ENCODE peak calls at places on chromosomes 7 and 10, in six cellular contexts. P, I, A, U, D and L are unnamed samples.

GRCh38 chr10:49610015-49610734 is at the start of gene SLC18A3:
- DNase-seq in P (no peak), I (no peak), A (no peak), U (no peak), D (no peak), L (no peak)

GRCh38 chr7:22660732-22661131 is 66.3 kb upstream of the IL6 start:
- DNase-seq in P (no peak), I (no peak), A (no peak), U (no peak), D (no peak), L (peak)

GRCh38 chr7:104052979-104053378 is 63.5 kb upstream of the RELN start:
- DNase-seq in P (no peak), I (no peak), A (no peak), U (no peak), D (no peak), L (no peak)

GRCh38 chr10:59868974-59869940 is 37.1 kb downstream of the CCDC6 start:
- DNase-seq in P (no peak), I (no peak), A (no peak), U (no peak), D (no peak), L (no peak)

GRCh38 chr10:2933924-2934323 is 133.4 kb upstream of the PFKP start:
- DNase-seq in P (no peak), I (no peak), A (no peak), U (no peak), D (no peak), L (no peak)

GRCh38 chr7:37153376-37153775 is 295.3 kb downstream of the ELMO1 start:
- DNase-seq in P (no peak), I (no peak), A (no peak), U (no peak), D (no peak), L (no peak)

GRCh38 chr10:27998178-27998953 is 513 bp downstream of the ODAD2 start:
- DNase-seq in P (peak), I (no peak), A (no peak), U (peak), D (peak), L (no peak)

GRCh38 chr7:101677421-101678137 is 48.5 kb upstream of the MYL10 start:
- DNase-seq in P (no peak), I (no peak), A (no peak), U (no peak), D (peak), L (no peak)

GRCh38 chr7:3029138-3029537 is 14.5 kb downstream of the CARD11 start:
- DNase-seq in P (no peak), I (no peak), A (no peak), U (no peak), D (no peak), L (no peak)

GRCh38 chr7:17633099-17633498 is 307.2 kb downstream of the SNX13 start:
- DNase-seq in P (peak), I (no peak), A (no peak), U (no peak), D (peak), L (peak)

DNA sequence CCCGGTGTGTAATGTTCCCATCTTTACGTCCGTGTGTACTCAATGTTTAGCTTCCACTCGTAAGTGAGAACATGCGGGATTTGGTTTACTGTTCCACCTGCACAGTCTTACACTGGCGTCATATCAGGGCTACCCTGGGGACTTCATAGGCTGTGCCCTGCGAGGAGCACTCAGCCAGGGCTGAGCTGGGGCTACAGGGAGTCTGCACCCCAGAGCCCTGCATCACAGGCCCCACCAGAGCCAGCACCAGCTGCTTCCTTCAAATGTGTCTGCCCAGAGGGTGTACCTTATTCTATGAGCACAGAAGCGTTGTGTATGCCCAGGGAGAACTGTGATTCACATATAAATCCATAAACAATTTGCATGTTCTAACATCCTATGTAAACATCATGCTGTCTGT is 277.1 kb downstream of the TCERG1L start:
- DNase-seq in P (no peak), I (no peak), A (no peak), U (no peak), D (no peak), L (no peak)
- H3K27ac ChIP-seq in P (no peak), I (no peak), A (no peak), U (no peak), D (no peak), L (no peak)

GRCh38 chr7:49797987-49798660 is 24.7 kb downstream of the VWC2 start:
- DNase-seq in P (no peak), I (no peak), A (no peak), U (no peak), D (no peak), L (no peak)

GRCh38 chr7:49800031-49800430 is 26.6 kb downstream of the VWC2 start:
- DNase-seq in P (no peak), I (no peak), A (no peak), U (no peak), D (no peak), L (no peak)

GRCh38 chr7:49803812-49804211 is 30.4 kb downstream of the VWC2 start:
- DNase-seq in P (no peak), I (no peak), A (no peak), U (no peak), D (no peak), L (no peak)

GRCh38 chr7:49805686-49806085 is 32.2 kb downstream of the VWC2 start:
- DNase-seq in P (no peak), I (no peak), A (no peak), U (no peak), D (no peak), L (no peak)

DNA sequence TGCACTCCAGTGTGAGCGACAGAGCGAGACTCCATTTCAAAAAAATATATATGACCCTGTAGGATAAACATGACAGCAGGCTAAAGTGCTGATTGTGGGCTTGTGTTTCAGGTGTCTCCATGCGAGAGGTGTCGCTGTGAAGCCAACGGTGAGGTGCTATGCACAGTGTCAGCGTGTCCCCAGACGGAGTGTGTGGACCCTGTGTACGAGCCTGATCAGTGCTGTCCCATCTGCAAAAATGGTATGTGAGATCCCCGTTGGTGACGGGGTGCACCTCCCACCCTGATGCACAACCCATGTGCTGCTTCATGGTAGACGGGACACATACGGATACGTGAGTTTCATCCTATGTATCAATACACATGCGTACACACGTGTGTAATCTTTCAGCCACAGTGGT is 29.2 kb downstream of the VWC2 start:
- DNase-seq in P (no peak), I (no peak), A (no peak), U (no peak), D (no peak), L (no peak)
- H3K27ac ChIP-seq in P (no peak), I (no peak), A (no peak), U (no peak), D (no peak), L (no peak)

GRCh38 chr10:109887272-109887671 is 36.0 kb downstream of the XPNPEP1 start:
- DNase-seq in P (no peak), I (no peak), A (no peak), U (no peak), D (peak), L (no peak)
- H3K27ac ChIP-seq in P (no peak), I (no peak), A (no peak), U (no peak), D (no peak), L (no peak)

GRCh38 chr7:81624021-81624630 is 145.7 kb downstream of the HGF start:
- DNase-seq in P (no peak), I (no peak), A (no peak), U (no peak), D (peak), L (peak)
- H3K27ac ChIP-seq in P (peak), I (no peak), A (no peak), U (no peak), D (no peak), L (no peak)

GRCh38 chr10:124663228-124663627 is 81.0 kb downstream of the FAM53B start:
- DNase-seq in P (no peak), I (no peak), A (no peak), U (no peak), D (no peak), L (no peak)
- H3K27ac ChIP-seq in P (no peak), I (no peak), A (no peak), U (no peak), D (no peak), L (no peak)

DNA sequence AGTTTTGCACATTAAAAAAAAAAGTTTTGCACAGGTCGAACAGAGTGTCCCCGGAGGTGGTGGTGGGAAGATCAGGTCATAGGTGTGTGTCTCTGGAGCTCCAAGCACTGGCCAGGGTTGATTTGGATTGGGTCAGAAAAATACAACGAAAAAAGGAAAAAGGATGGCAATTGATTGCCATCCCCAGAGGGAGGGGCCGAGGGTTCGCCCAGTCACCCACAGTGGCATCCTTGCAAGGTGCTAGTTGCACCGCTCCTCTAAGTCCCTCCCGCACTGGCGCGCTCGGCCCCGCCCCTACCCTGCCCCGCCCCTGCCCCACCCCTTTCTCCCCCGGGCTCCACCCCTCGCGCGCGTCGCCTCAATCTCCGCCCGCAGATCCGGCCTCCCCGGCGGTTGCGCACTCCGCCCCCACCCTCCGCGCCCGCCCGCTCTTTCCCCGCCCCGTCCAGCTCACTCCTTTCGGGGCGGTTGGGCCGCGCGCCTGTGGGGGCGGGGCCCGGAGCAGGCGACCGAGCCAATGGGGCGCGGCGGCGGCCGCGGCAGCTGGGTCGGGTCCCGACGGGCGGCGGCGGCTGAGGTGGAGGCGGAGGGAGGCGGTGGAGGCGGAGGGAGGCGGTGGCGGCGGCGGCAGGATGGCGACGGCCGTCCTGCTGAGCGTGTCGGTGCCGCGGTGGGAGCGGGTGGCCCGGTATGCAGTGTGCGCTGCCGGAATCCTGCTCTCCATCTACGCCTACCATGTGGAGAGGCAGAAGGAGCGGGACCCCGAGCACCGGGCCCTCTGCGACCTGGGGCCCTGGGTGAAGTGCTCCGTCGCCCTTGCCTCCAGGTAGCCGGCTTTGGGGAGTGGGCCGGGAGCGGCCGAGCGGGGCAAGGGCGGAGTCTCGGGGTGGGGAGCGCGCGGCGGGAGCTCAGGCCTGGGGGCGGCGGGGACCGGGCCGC is 31.5 kb upstream of the ERV3-1 start:
- DNase-seq in P (peak), I (peak), A (peak), U (peak), D (peak), L (peak)
- H3K27ac ChIP-seq in P (peak), I (peak), A (peak), U (peak), D (no peak), L (peak)

GRCh38 chr7:146659732-146660131 is 543.1 kb downstream of the CNTNAP2 start:
- DNase-seq in P (no peak), I (no peak), A (no peak), U (peak), D (no peak), L (no peak)

GRCh38 chr7:146660839-146661238 is 544.2 kb downstream of the CNTNAP2 start:
- DNase-seq in P (no peak), I (no peak), A (no peak), U (peak), D (no peak), L (no peak)

GRCh38 chr7:146656988-146657387 is 540.4 kb downstream of the CNTNAP2 start:
- DNase-seq in P (no peak), I (no peak), A (no peak), U (no peak), D (no peak), L (no peak)

GRCh38 chr7:146655928-146656797 is 539.6 kb downstream of the CNTNAP2 start:
- DNase-seq in P (peak), I (no peak), A (no peak), U (peak), D (peak), L (no peak)

DNA sequence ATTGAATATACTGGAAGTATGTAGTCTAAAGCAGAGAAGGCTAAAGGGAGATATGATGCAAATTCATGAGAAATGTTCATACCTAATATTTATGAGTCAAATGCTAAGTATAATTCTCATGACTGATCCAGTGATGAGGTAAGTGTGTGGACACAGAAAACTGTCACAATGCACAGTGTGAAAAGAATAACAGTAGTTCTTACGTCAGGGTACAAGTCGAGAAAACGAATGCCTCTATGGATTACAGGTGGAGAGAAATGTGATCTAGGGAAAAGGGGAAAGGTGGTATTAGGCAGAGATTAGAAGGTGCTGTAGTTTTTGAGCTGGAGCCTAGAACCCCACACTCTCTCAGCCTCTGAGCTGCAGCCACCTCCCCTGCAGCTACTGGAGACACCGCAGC is 542.0 kb downstream of the CNTNAP2 start:
- DNase-seq in P (no peak), I (no peak), A (no peak), U (no peak), D (no peak), L (no peak)
- H3K27ac ChIP-seq in P (no peak), I (no peak), A (no peak), U (no peak), D (no peak), L (no peak)

GRCh38 chr10:90179696-90180407 is 478.5 kb downstream of the KIF20B start:
- DNase-seq in P (peak), I (no peak), A (no peak), U (no peak), D (peak), L (no peak)
- H3K27ac ChIP-seq in P (peak), I (no peak), A (no peak), U (no peak), D (peak), L (no peak)

GRCh38 chr7:84112771-84113170 is 81.8 kb downstream of the SEMA3A start:
- DNase-seq in P (no peak), I (no peak), A (no peak), U (no peak), D (peak), L (no peak)
- H3K27ac ChIP-seq in P (no peak), I (no peak), A (no peak), U (no peak), D (no peak), L (no peak)

GRCh38 chr7:127901895-127902703 is 129.1 kb downstream of the LRRC4 start:
- DNase-seq in P (no peak), I (no peak), A (no peak), U (no peak), D (no peak), L (no peak)
- H3K27ac ChIP-seq in P (peak), I (no peak), A (no peak), U (no peak), D (no peak), L (no peak)